ENCODE peak calls at places on chromosomes 1 and 21, in ten cellular contexts. I is tibial nerve, B is stomach, D is uterus, Q is heart left ventricle, Z is IMR-90, Y is right lobe of liver, G is NB4, O is A549, H is H1. J is an unnamed sample.

GRCh38 chr1:157005965-157006364 is 39.6 kb downstream of the ARHGEF11 start:
- DNase-seq in D (no peak), B (no peak), H (no peak), Z (no peak), I (no peak), Q (no peak), G (no peak), O (no peak), Y (no peak), J (no peak)

GRCh38 chr21:28783641-28784185 is 209.0 kb downstream of the LTN1 start:
- DNase-seq in D (no peak), Q (no peak), H (no peak), I (no peak), O (no peak), Y (no peak), B (no peak), G (no peak), Z (no peak), J (no peak)

GRCh38 chr1:94541175-94542087 is at the start of gene F3:
- DNase-seq in Z (peak), Y (peak), I (peak), D (peak), Q (peak), H (peak), B (peak), G (peak), O (peak), J (peak)

GRCh38 chr1:242427519-242427918 is 97.0 kb downstream of the PLD5 start:
- DNase-seq in H (no peak), Q (no peak), I (no peak), Y (no peak), O (no peak), D (no peak), Z (no peak), B (no peak), G (no peak), J (no peak)

GRCh38 chr1:25906644-25907300 is 553 bp upstream of the STMN1 start:
- DNase-seq in Z (no peak), B (peak), I (peak), Q (no peak), G (no peak), D (no peak), O (peak), H (no peak), Y (no peak), J (no peak)

GRCh38 chr1:55539652-55540512 is 324.7 kb upstream of the USP24 start:
- DNase-seq in D (no peak), I (no peak), B (no peak), H (no peak), Q (no peak), G (no peak), O (no peak), Z (no peak), Y (no peak), J (no peak)

GRCh38 chr1:185808675-185809074 is 74.5 kb downstream of the HMCN1 start:
- DNase-seq in O (no peak), H (no peak), G (no peak), Q (no peak), Y (no peak), D (no peak), Z (no peak), I (no peak), B (no peak), J (no peak)

GRCh38 chr1:113918243-113918642 is 10.9 kb upstream of the HIPK1 start:
- DNase-seq in Q (no peak), G (no peak), I (no peak), Y (no peak), B (no peak), O (no peak), D (no peak), H (no peak), Z (no peak), J (no peak)

GRCh38 chr1:17274186-17275170 is 25.6 kb downstream of the PADI3 start:
- DNase-seq in Q (no peak), G (peak), Y (peak), B (peak), H (peak), D (no peak), O (peak), I (no peak), Z (peak), J (no peak)

GRCh38 chr21:26851109-26851944 is 6.1 kb upstream of the ADAMTS1 start:
- DNase-seq in G (no peak), I (no peak), Q (no peak), B (no peak), Y (no peak), O (no peak), Z (no peak), H (no peak), D (no peak), J (no peak)

GRCh38 chr1:115797491-115797890 is 29.0 kb upstream of the CASQ2 start:
- DNase-seq in Q (no peak), Z (no peak), G (no peak), B (no peak), I (no peak), Y (no peak), D (no peak), H (no peak), O (no peak), J (no peak)

GRCh38 chr1:7326366-7326765 is 444.7 kb upstream of the VAMP3 start:
- DNase-seq in D (no peak), O (no peak), Y (no peak), H (no peak), Z (no peak), Q (no peak), I (no peak), B (no peak), G (no peak), J (no peak)

GRCh38 chr1:155174334-155175280 is 958 bp downstream of the TRIM46 start:
- DNase-seq in G (no peak), I (no peak), O (no peak), Y (peak), H (no peak), Z (peak), Q (no peak), B (peak), D (no peak), J (peak)

GRCh38 chr1:225450491-225451191 is 22.8 kb upstream of the LBR start:
- DNase-seq in B (no peak), H (no peak), Z (no peak), Y (peak), D (no peak), O (peak), Q (no peak), G (no peak), I (peak), J (no peak)

GRCh38 chr1:207032528-207033017 is at the start of gene C1orf116:
- DNase-seq in Y (no peak), H (peak), Q (no peak), D (no peak), B (peak), Z (no peak), G (no peak), I (no peak), O (peak), J (no peak)

GRCh38 chr1:205375816-205376545 is 19.3 kb upstream of the KLHDC8A start:
- DNase-seq in I (no peak), O (peak), Q (no peak), G (no peak), Y (no peak), B (no peak), D (peak), H (no peak), Z (peak), J (peak)

GRCh38 chr1:200274121-200274520 is 135.7 kb downstream of the ZNF281 start:
- DNase-seq in B (no peak), H (no peak), Q (no peak), Y (no peak), D (no peak), Z (no peak), I (no peak), G (no peak), O (no peak), J (no peak)

GRCh38 chr1:68173283-68174172 is 58.8 kb downstream of the WLS start:
- DNase-seq in Q (no peak), B (no peak), G (no peak), H (no peak), D (peak), O (no peak), Z (peak), I (no peak), Y (no peak), J (no peak)

GRCh38 chr1:168220470-168220871 is 5.3 kb upstream of the SFT2D2 start:
- DNase-seq in Y (no peak), Q (no peak), B (no peak), H (no peak), D (no peak), O (no peak), I (no peak), Z (no peak), G (peak), J (peak)

GRCh38 chr1:72623299-72623708 is 341.0 kb upstream of the NEGR1 start:
- DNase-seq in Z (peak), G (peak), Y (no peak), Q (no peak), O (peak), H (no peak), I (no peak), D (no peak), B (no peak), J (no peak)

GRCh38 chr21:32163386-32163785 is 115.5 kb downstream of the MIS18A start:
- DNase-seq in O (no peak), G (no peak), D (no peak), B (no peak), Y (no peak), I (no peak), Z (no peak), Q (no peak), H (no peak), J (no peak)

GRCh38 chr21:42548687-42549406 is 35.2 kb downstream of the SLC37A1 start:
- DNase-seq in B (no peak), D (no peak), H (no peak), Z (no peak), Q (peak), G (no peak), I (no peak), Y (peak), O (no peak), J (no peak)

GRCh38 chr1:31505884-31506497 is 70.3 kb upstream of the TINAGL1 start:
- DNase-seq in G (peak), I (no peak), Y (peak), B (no peak), D (no peak), O (no peak), Z (peak), Q (no peak), H (no peak), J (no peak)

GRCh38 chr1:86436041-86436440 is 12.1 kb downstream of the CLCA2 start:
- DNase-seq in Q (no peak), B (no peak), I (no peak), H (no peak), Y (no peak), O (no peak), G (no peak), Z (no peak), D (no peak), J (no peak)

GRCh38 chr1:62435231-62436038 is 1.4 kb upstream of the USP1 start:
- DNase-seq in B (no peak), G (peak), H (no peak), I (no peak), Y (no peak), Z (no peak), D (peak), Q (no peak), O (no peak), J (no peak)

GRCh38 chr1:31412732-31413404 is at the start of gene SERINC2:
- DNase-seq in D (no peak), B (peak), Z (no peak), G (peak), Q (no peak), I (no peak), Y (peak), H (no peak), O (no peak), J (no peak)

GRCh38 chr1:14913475-14914155 is 239.9 kb upstream of the TMEM51 start:
- DNase-seq in Y (no peak), G (peak), Q (no peak), B (no peak), H (no peak), I (no peak), O (no peak), Z (no peak), D (no peak), J (no peak)

GRCh38 chr1:184941735-184942134 is 32.6 kb downstream of the NIBAN1 start:
- DNase-seq in Q (no peak), I (no peak), G (no peak), D (no peak), Z (no peak), B (no peak), O (no peak), Y (no peak), H (no peak), J (peak)

GRCh38 chr1:81811757-81812371 is 11.1 kb downstream of the ADGRL2 start:
- DNase-seq in G (no peak), I (no peak), D (no peak), Z (no peak), B (no peak), O (peak), Y (no peak), H (no peak), Q (no peak), J (no peak)

GRCh38 chr1:224433041-224433670 is 1.4 kb downstream of the WDR26 start:
- DNase-seq in Q (no peak), G (peak), I (no peak), Y (peak), H (no peak), B (no peak), D (no peak), Z (no peak), O (no peak), J (no peak)

GRCh38 chr21:46195595-46196195 is 11.4 kb upstream of the SPATC1L start:
- DNase-seq in D (peak), G (no peak), Y (no peak), O (no peak), H (no peak), B (peak), Q (no peak), I (peak), Z (no peak), J (no peak)

GRCh38 chr1:154759196-154759595 is 110.9 kb downstream of the KCNN3 start:
- DNase-seq in Y (peak), I (no peak), Q (no peak), G (no peak), Z (no peak), H (no peak), D (peak), O (no peak), B (peak), J (no peak)

GRCh38 chr1:64396817-64397216 is 73.1 kb upstream of the CACHD1 start:
- DNase-seq in G (peak), H (peak), Z (no peak), Q (no peak), O (peak), B (no peak), D (no peak), I (no peak), Y (no peak), J (no peak)

DNA sequence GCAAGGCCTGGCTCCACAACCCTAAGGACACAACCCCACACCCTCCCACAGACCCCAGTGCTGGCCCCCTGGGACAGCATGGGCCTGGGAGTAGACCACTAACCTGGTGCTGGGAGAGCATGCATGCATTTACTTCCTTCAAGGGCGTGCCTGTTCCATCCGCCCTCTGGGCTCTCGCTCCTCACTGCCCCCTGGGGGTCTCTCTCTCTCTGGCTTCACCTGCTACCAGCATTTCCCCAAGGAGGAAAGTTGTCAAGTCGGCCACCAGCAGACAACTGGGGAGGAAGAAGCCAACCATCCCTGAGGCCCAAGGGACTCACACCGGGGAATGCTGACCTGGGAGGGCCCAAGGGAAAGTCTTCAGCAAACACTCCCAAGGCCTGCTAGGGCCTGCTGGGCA is 6.5 kb downstream of the LRP8 start:
- DNase-seq in G (peak), Q (no peak), Y (no peak), D (no peak), Z (no peak), H (no peak), O (peak), B (no peak), I (no peak), J (no peak)
- TF ChIP-seq CTCF in G (peak), Q (no peak), Y (no peak), D (no peak), Z (no peak), H (no peak), O (no peak), B (no peak), I (no peak), J (no peak)

DNA sequence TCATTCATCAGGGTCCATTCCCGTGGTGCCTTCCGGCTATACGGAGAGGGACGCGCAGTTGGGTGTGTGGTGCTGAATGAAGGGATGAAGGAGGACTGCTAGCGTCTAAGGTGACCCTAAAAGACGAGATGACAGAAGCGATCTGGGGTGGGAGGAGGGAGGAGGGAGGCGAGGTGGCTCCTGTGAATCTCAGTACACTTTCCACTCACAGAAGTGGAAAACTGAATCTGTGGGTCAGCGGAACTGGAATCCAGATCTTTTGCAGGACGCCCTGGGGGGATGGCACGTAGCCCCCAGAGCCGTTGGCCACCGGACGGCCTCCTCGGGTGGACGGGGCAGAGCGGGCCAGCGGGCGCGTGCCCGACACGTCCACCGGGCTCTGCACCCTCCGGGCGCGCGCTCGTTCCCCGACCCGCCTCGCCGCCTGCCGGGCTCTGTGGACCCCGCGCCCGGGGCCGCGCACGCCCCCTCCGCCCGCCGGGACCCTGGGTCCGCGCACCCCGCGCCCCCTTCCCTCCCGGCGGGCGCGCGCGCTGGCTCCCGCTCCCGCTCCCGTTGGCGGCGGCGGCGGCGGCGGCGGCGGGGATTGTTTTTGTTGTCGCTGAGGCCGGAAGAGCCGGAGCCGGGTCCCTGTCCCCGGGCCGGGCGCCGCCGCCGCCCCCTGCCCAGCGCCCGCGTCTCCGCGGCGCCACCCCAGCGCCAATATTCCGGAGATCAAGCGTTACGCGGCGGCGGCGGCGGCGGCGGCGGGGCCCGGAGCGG is at the start of gene AGO4:
- DNase-seq in Z (peak), D (peak), O (peak), H (no peak), G (peak), I (no peak), B (peak), Y (peak), Q (peak), J (no peak)
- TF ChIP-seq POLR2A in Z (no peak), D (no peak), O (no peak), H (no peak), G (no peak), I (no peak), B (no peak), Y (peak), Q (no peak), J (no peak)

GRCh38 chr1:40711465-40712404 is 20.2 kb downstream of the NFYC start:
- DNase-seq in Y (no peak), Z (peak), G (no peak), H (no peak), Q (no peak), I (no peak), B (no peak), D (no peak), O (peak), J (no peak)

GRCh38 chr1:40710581-40711315 is 19.2 kb downstream of the NFYC start:
- DNase-seq in G (no peak), O (no peak), D (no peak), I (no peak), Y (no peak), Z (no peak), B (no peak), Q (no peak), H (no peak), J (no peak)

GRCh38 chr1:40709100-40709801 is 17.7 kb downstream of the NFYC start:
- DNase-seq in D (peak), G (peak), O (peak), Y (peak), B (peak), Z (peak), H (peak), Q (peak), I (peak), J (peak)

GRCh38 chr1:40708750-40709099 is 17.2 kb downstream of the NFYC start:
- DNase-seq in H (no peak), I (no peak), D (no peak), B (no peak), Z (peak), O (peak), Y (no peak), Q (no peak), G (no peak), J (no peak)

DNA sequence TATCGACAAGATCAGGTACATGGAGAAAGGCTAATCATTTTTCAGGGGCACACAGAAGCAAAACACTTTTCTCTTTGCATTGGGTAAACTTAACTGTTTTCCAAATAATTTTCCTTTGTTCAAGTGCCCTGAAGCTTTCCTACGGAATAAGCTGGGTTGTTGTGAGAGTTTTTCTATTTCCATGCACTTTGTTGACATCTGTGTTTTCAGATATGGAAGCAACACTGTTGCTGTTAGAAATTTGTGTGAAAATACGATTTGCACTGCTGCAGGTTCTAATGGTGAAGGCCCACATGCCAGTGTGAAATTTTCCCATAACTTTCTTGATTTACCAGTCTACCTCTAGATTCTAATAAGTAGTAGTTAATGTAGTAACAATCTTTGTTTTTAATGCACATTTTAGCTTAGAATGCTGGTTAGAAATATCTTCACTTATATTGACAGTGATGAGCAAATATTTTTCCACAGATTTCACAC is 18.3 kb downstream of the NFYC start:
- DNase-seq in D (no peak), Q (no peak), B (no peak), H (no peak), Y (no peak), O (no peak), I (no peak), Z (no peak), G (no peak), J (no peak)
- H3K4me3 ChIP-seq in D (peak), Q (peak), B (peak), H (peak), Y (peak), O (peak), I (peak), Z (peak), G (no peak), J (peak)

GRCh38 chr1:27504588-27505419 is 14.8 kb upstream of the WASF2 start:
- DNase-seq in I (peak), Y (no peak), Z (peak), H (no peak), B (peak), O (no peak), D (peak), G (no peak), Q (peak), J (no peak)

GRCh38 chr1:27505420-27505680 is 15.4 kb upstream of the WASF2 start:
- DNase-seq in Y (no peak), I (no peak), D (no peak), O (no peak), H (no peak), Q (no peak), G (no peak), B (no peak), Z (no peak), J (no peak)

GRCh38 chr1:27506703-27507102 is 16.7 kb upstream of the WASF2 start:
- DNase-seq in H (no peak), I (no peak), G (no peak), B (no peak), Y (no peak), D (no peak), O (no peak), Z (no peak), Q (no peak), J (no peak)

GRCh38 chr1:27509127-27510080 is 19.4 kb upstream of the WASF2 start:
- DNase-seq in Z (no peak), G (no peak), Q (no peak), Y (no peak), D (no peak), O (no peak), H (no peak), I (no peak), B (no peak), J (no peak)

DNA sequence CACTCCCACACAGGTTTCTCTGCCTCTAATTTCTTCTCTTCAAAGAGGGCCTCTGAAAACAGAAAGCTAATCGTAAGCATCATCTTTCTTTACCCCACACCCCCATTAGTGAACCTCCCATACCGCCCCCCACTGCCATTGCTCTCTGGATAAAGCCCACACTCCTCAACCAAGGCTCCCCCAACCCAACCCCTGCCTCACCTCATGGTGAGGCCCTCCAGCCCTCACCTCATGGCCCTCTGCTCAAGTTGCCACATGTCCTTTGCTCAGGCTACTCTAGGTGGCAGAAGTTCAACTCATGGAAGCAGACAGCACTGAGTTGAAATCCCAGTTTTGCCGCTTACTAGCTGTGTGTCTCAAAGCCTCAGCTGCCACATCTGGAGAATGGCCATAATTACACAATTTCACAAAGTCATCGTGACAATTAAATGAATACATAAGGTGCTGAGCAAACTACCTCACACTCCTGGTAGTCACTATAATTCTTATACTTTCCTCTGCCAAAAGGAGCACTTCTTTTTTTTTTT is 18.2 kb upstream of the WASF2 start:
- DNase-seq in D (no peak), B (no peak), Z (no peak), Q (no peak), G (peak), H (no peak), O (peak), Y (no peak), I (no peak), J (no peak)
- TF ChIP-seq CTCF in D (no peak), B (no peak), Z (no peak), Q (no peak), G (peak), H (peak), O (no peak), Y (no peak), I (no peak), J (no peak)